ENCODE peak calls at places on chromosomes 3 and 15, in nine cellular contexts. O is stimulated activated CD4-positive, alpha-beta T cell treated with anti-CD3 and anti-CD28 coated beads, Interleukin-2, amount 100 ng/mL, for 48 hours; L is CD4-positive, CD25-positive, alpha-beta regulatory T cell; A is Karpas-422; F is C1 segment of cervical spinal cord; X is GM12892; D is AG09309; U is adipocyte; S is ACHN. E is an unnamed sample.
A peak's percentile ranks its signal among the peaks of the same experiment; 100 is the strongest.

GRCh38 chr3:34568766-34569165 is 770.3 kb downstream of the PDCD6IP start:
- DNase-seq in O (no peak), L (no peak), A (no peak), F (no peak), X (no peak), D (no peak), U (no peak), S (no peak), E (no peak)

GRCh38 chr3:71237661-71238060 is 345.9 kb downstream of the FOXP1 start:
- DNase-seq in O (no peak), L (no peak), A (no peak), F (no peak), X (no peak), D (no peak), U (no peak), S (no peak), E (no peak)

GRCh38 chr15:51888593-51889195 is 59.2 kb downstream of the TMOD3 start:
- DNase-seq in O (no peak), L (peak; percentile 32), A (peak; percentile 71), F (no peak), X (no peak), D (no peak), U (peak; percentile 77), S (peak; percentile 30), E (peak; percentile 57)

GRCh38 chr15:77035584-77035983 is 35.3 kb downstream of the TSPAN3 start:
- DNase-seq in O (no peak), L (no peak), A (no peak), F (no peak), X (no peak), D (no peak), U (no peak), S (no peak), E (no peak)

GRCh38 chr15:70447927-70448698 is 315.2 kb downstream of the UACA start:
- DNase-seq in O (peak; percentile 26), L (peak; percentile 86), A (no peak), F (no peak), X (no peak), D (no peak), U (no peak), S (no peak), E (no peak)

GRCh38 chr15:92035961-92036360 is 182.5 kb downstream of the SLCO3A1 start:
- DNase-seq in O (no peak), L (no peak), A (no peak), F (no peak), X (no peak), D (no peak), U (peak; percentile 75), S (no peak), E (no peak)

GRCh38 chr15:92451225-92451825 is 57.6 kb downstream of the ST8SIA2 start:
- DNase-seq in O (no peak), L (no peak), A (no peak), F (no peak), X (no peak), D (peak; percentile 44), U (peak; percentile 12), S (peak; percentile 5), E (peak; percentile 23)

GRCh38 chr3:154164387-154164786 is 43.2 kb downstream of the ARHGEF26 start:
- DNase-seq in O (no peak), L (no peak), A (no peak), F (no peak), X (no peak), D (no peak), U (no peak), S (no peak), E (no peak)

GRCh38 chr15:39419651-39420050 is 161.2 kb upstream of the THBS1 start:
- DNase-seq in O (no peak), L (no peak), A (no peak), F (no peak), X (no peak), D (no peak), U (no peak), S (no peak), E (no peak)

GRCh38 chr15:25683911-25684310 is 179.2 kb downstream of the ATP10A start:
- DNase-seq in O (no peak), L (no peak), A (no peak), F (no peak), X (no peak), D (no peak), U (no peak), S (no peak), E (no peak)

GRCh38 chr3:48407542-48408099 is 22.3 kb downstream of the PLXNB1 start:
- DNase-seq in O (no peak), L (no peak), A (no peak), F (no peak), X (peak; percentile 12), D (no peak), U (no peak), S (no peak), E (no peak)

GRCh38 chr15:29364429-29365078 is 94.9 kb upstream of the NSMCE3 start:
- DNase-seq in O (no peak), L (no peak), A (no peak), F (no peak), X (no peak), D (peak; percentile 32), U (peak; percentile 50), S (peak; percentile 71), E (peak; percentile 56)

E was measured in PC-3.